ENCODE peak calls at places on chromosome 2, in nine cellular contexts. B, Q, P, F, O, A, X, Z and D are unnamed samples. For H3K4me1, the result is how much of the 10 kb centered on the place peaks cover.

GRCh38 chr2:237254911-237255578 is 158.9 kb downstream of the COL6A3 start:
- DNase-seq in B (no peak), Q (no peak), P (no peak), F (no peak), O (no peak), A (no peak), X (no peak), Z (peak), D (no peak)

GRCh38 chr2:64049633-64050220 is 30.5 kb upstream of the VPS54 start:
- DNase-seq in B (peak), Q (peak), P (peak), F (peak), O (peak), A (peak), X (peak), Z (peak), D (peak)

GRCh38 chr2:240500561-240501423 is 57.0 kb downstream of the ANKMY1 start:
- DNase-seq in B (peak), Q (no peak), P (no peak), F (no peak), O (peak), A (no peak), X (no peak), Z (no peak), D (no peak)

GRCh38 chr2:164735309-164735919 is 106.2 kb downstream of the COBLL1 start:
- DNase-seq in B (no peak), Q (no peak), P (no peak), F (no peak), O (no peak), A (no peak), X (no peak), Z (peak), D (no peak)

GRCh38 chr2:10931710-10932255 is 20.0 kb downstream of the KCNF1 start:
- DNase-seq in B (no peak), Q (no peak), P (no peak), F (no peak), O (no peak), A (no peak), X (no peak), Z (peak), D (no peak)

GRCh38 chr2:54673501-54673998 is 49.9 kb upstream of the EML6 start:
- DNase-seq in B (peak), Q (peak), P (no peak), F (no peak), O (peak), A (peak), X (no peak), Z (no peak), D (no peak)

GRCh38 chr2:15560404-15560987 is 638 bp downstream of the NBAS start:
- DNase-seq in B (no peak), Q (peak), P (peak), F (peak), O (peak), A (no peak), X (peak), Z (peak), D (no peak)

GRCh38 chr2:14756122-14756541 is 123.6 kb downstream of the LRATD1 start:
- DNase-seq in B (no peak), Q (no peak), P (no peak), F (no peak), O (no peak), A (no peak), X (no peak), Z (peak), D (no peak)

GRCh38 chr2:16508061-16508851 is 157.4 kb downstream of the CYRIA start:
- DNase-seq in B (no peak), Q (peak), P (peak), F (peak), O (peak), A (no peak), X (peak), Z (no peak), D (peak)

DNA sequence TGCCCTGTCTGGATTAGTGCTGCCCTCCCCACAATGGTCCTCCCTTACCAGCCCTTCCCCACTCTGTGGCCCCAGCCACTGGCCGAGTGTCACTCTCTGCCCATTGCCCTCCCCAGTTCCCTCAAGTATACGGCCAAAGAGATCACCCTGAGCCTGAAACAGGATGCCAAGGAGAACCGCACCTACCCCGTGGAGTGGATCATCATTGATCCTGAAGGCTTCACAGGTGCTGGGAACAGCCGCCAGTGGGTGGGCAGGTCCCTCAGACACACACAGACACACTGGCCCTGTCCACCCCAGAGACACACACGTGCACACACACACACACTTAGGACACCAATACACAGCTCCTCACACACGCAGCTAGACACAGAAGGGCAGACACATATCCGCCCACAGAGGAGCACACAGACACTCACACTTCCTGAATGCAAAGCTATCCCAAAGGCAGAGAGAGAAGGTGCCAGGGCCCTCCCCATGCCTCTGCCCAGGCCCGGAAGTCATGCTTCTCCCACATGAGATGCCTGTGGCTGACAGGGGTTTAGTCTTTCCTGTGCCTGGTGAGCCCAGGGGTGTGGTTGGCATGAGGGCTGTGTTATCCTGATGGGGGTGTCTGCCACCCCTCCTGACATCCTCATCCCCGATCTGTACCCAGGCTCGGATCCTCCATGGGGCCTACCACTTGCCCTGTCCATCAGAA is 2.9 kb downstream of the CHRND start:
- DNase-seq in B (no peak), Q (no peak), P (no peak), F (no peak), O (no peak), A (no peak), X (no peak), Z (no peak), D (no peak)
- H3K4me1 ChIP-seq in B (under half), Q (under half), P (under half), F (under half), O (under half), A (under half), X (under half), Z (under half), D (under half)

GRCh38 chr2:28688784-28689183 is 62.8 kb upstream of the PPP1CB start:
- DNase-seq in B (no peak), Q (no peak), P (no peak), F (no peak), O (no peak), A (no peak), X (no peak), Z (no peak), D (no peak)

GRCh38 chr2:28687640-28688039 is 64.0 kb upstream of the PPP1CB start:
- DNase-seq in B (no peak), Q (no peak), P (no peak), F (no peak), O (no peak), A (no peak), X (no peak), Z (no peak), D (no peak)

GRCh38 chr2:28687181-28687580 is 64.4 kb upstream of the PPP1CB start:
- DNase-seq in B (no peak), Q (no peak), P (no peak), F (no peak), O (no peak), A (no peak), X (no peak), Z (no peak), D (no peak)

GRCh38 chr2:28691774-28692281 is 59.8 kb upstream of the PPP1CB start:
- DNase-seq in B (no peak), Q (no peak), P (no peak), F (peak), O (no peak), A (no peak), X (peak), Z (peak), D (no peak)

GRCh38 chr2:28689764-28690163 is 61.9 kb upstream of the PPP1CB start:
- DNase-seq in B (no peak), Q (no peak), P (no peak), F (no peak), O (no peak), A (no peak), X (no peak), Z (no peak), D (no peak)
- H3K4me1 ChIP-seq in B (under half), Q (under half), P (under half), F (under half), O (under half), A (under half), X (under half), Z (under half), D (under half)

DNA sequence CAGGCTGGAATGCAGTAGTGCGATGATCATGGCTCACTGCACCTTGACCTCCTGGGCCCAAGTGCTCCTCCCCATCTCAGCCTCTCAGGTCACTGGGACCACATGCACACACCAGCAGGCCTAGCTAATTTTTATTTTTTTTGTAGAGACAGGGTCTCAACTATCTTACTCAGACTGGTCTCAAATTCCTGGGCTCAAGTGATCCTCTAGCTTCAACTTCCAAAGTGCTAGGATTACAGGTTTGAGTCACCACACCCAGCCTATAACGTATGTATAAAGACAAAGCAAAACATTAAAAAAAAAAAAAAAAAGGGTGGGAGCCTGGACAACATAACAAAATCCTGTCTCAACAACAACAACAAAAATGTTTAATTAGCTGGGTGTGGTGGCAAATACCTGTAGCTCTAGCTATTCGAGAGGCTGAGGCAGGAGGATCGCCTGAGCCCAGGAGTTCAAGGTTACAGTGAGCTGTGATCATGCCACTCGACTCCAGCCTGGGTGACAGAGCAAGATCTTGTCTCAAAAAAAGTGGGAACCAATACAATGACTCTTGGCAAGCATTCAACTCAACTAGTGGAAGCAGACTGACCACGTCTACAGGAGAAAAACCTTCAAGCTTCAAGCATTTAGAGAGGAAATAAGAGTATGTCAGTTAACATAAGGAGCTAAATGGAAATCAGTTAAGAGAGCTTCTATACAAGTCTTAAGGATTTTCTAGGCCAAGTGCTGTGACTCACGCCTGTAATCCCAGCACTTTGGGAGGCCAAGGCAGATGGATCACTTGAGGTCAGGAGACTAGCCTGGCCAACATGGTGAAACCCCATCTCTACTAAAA is 2.6 kb downstream of the GTF3C2 start:
- DNase-seq in B (no peak), Q (no peak), P (no peak), F (no peak), O (no peak), A (no peak), X (no peak), Z (peak), D (no peak)
- H3K4me1 ChIP-seq in B (under half), Q (under half), P (under half), F (under half), O (under half), A (under half), X (under half), Z (under half), D (half or more)

DNA sequence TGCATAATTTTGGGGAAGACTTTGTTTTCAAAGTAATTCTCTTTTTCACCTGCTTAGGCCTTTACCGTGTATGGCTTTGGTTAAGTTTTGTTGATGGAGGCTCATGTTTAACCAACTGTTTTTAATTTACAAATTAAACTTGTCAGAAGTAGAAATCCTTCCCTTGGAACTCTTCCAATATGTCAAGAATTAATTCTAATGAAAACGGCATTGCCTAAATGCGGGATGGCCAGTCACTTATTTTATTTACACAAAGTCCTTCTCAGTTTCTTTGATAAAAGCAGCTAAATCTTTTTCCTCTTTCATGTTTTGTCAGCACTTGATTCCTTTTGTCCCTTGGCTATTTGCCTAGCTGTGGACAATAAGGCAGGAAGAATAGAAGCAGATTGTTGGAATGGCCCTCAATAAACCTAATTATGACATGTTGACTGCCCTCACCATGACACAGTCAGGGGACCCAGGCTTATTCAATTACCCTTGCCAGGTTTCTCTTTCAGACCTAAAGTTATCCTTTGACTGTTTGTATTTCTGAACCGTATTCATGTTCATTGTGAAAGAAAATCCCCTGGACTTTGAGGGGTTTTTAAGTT is 26.3 kb downstream of the PAX3 start:
- DNase-seq in B (no peak), Q (no peak), P (no peak), F (no peak), O (no peak), A (no peak), X (peak), Z (no peak), D (no peak)
- H3K4me1 ChIP-seq in B (under half), Q (under half), P (under half), F (under half), O (under half), A (under half), X (under half), Z (under half), D (under half)

GRCh38 chr2:26617259-26618083 is 23.7 kb downstream of the CIB4 start:
- DNase-seq in B (no peak), Q (no peak), P (no peak), F (no peak), O (no peak), A (peak), X (peak), Z (no peak), D (no peak)

GRCh38 chr2:26616032-26616863 is 24.9 kb downstream of the CIB4 start:
- DNase-seq in B (no peak), Q (no peak), P (no peak), F (no peak), O (no peak), A (peak), X (no peak), Z (no peak), D (no peak)

GRCh38 chr2:26615336-26616031 is 25.7 kb downstream of the CIB4 start:
- DNase-seq in B (no peak), Q (no peak), P (no peak), F (no peak), O (no peak), A (peak), X (no peak), Z (no peak), D (no peak)

GRCh38 chr2:26618611-26619010 is 22.6 kb downstream of the CIB4 start:
- DNase-seq in B (no peak), Q (no peak), P (no peak), F (no peak), O (no peak), A (peak), X (no peak), Z (no peak), D (no peak)

GRCh38 chr2:26616864-26617135 is 24.4 kb downstream of the CIB4 start:
- DNase-seq in B (no peak), Q (no peak), P (no peak), F (no peak), O (no peak), A (no peak), X (no peak), Z (no peak), D (no peak)
- H3K4me1 ChIP-seq in B (under half), Q (under half), P (under half), F (under half), O (under half), A (under half), X (half or more), Z (under half), D (under half)